ENCODE peak calls at places on chromosome 21, in seven cellular contexts. N is neuronal stem cell, A is IMR-90, S is mesendoderm, Z is H1, W is mesenchymal stem cell, G is trophoblast cell. E is an unnamed sample.

GRCh38 chr21:36813071-36813470 is 114.2 kb downstream of the SIM2 start:
- DNase-seq in N (no peak), A (no peak), S (no peak), Z (no peak), W (no peak), G (peak; percentile 92), E (no peak)

GRCh38 chr21:41228006-41228370 is 60.0 kb downstream of the BACE2 start:
- DNase-seq in N (no peak), A (peak; percentile 53), S (no peak), Z (no peak), W (no peak), G (no peak), E (no peak)

GRCh38 chr21:20292280-20292679 is 705.9 kb upstream of the NCAM2 start:
- DNase-seq in N (no peak), A (no peak), S (no peak), Z (no peak), W (no peak), G (no peak), E (no peak)

GRCh38 chr21:25506268-25506667 is 101.0 kb downstream of the MRPL39 start:
- DNase-seq in N (no peak), A (no peak), S (no peak), Z (no peak), W (no peak), G (no peak), E (no peak)

GRCh38 chr21:26800455-26801454 is 44.5 kb downstream of the ADAMTS1 start:
- DNase-seq in N (no peak), A (peak; percentile 42), S (no peak), Z (no peak), W (peak; percentile 90), G (peak; percentile 87), E (no peak)

GRCh38 chr21:23016617-23017016 is 2018.4 kb downstream of the NCAM2 start:
- DNase-seq in N (no peak), A (no peak), S (peak; percentile 75), Z (no peak), W (no peak), G (no peak), E (peak; percentile 45)

GRCh38 chr21:21003701-21004100 is 5.5 kb downstream of the NCAM2 start:
- DNase-seq in N (no peak), A (peak; percentile 37), S (peak; percentile 75), Z (no peak), W (peak; percentile 40), G (peak; percentile 75), E (peak; percentile 34)

GRCh38 chr21:17848228-17848627 is 29.1 kb upstream of the C21orf91 start:
- DNase-seq in N (no peak), A (peak; percentile 97), S (no peak), Z (no peak), W (peak; percentile 94), G (no peak), E (no peak)

GRCh38 chr21:43274946-43275310 is 106.1 kb downstream of the CRYAA start:
- DNase-seq in N (no peak), A (no peak), S (no peak), Z (no peak), W (no peak), G (no peak), E (no peak)

GRCh38 chr21:46667735-46668380 is 32.4 kb downstream of the PRMT2 start:
- DNase-seq in N (peak; percentile 35), A (peak; percentile 17), S (peak; percentile 75), Z (peak; percentile 73), W (peak; percentile 62), G (peak; percentile 12), E (peak; percentile 74)

GRCh38 chr21:37087188-37087587 is 14.1 kb downstream of the TTC3 start:
- DNase-seq in N (no peak), A (peak; percentile 82), S (peak; percentile 8), Z (no peak), W (peak; percentile 72), G (peak; percentile 38), E (no peak)

GRCh38 chr21:10463156-10463555 is 58.2 kb upstream of the TPTE start:
- DNase-seq in N (no peak), A (no peak), S (no peak), Z (no peak), W (no peak), G (no peak), E (no peak)

GRCh38 chr21:37503848-37504467 is 137.4 kb downstream of the DYRK1A start:
- DNase-seq in N (no peak), A (peak; percentile 87), S (peak; percentile 25), Z (no peak), W (peak; percentile 85), G (peak; percentile 65), E (no peak)

GRCh38 chr21:46622226-46622625 is 13.2 kb upstream of the PRMT2 start:
- DNase-seq in N (peak; percentile 72), A (no peak), S (peak; percentile 62), Z (no peak), W (no peak), G (no peak), E (no peak)

GRCh38 chr21:36698160-36699025 is 522 bp upstream of the SIM2 start:
- DNase-seq in N (peak; percentile 40), A (peak; percentile 15), S (peak; percentile 53), Z (peak; percentile 81), W (no peak), G (peak; percentile 21), E (peak; percentile 70)

GRCh38 chr21:37642493-37642892 is 273.8 kb downstream of the KCNJ6 start:
- DNase-seq in N (no peak), A (no peak), S (peak; percentile 84), Z (no peak), W (no peak), G (peak; percentile 54), E (peak; percentile 60)

GRCh38 chr21:35254752-35255138 is 205.6 kb upstream of the RUNX1 start:
- DNase-seq in N (no peak), A (no peak), S (no peak), Z (no peak), W (no peak), G (no peak), E (no peak)

GRCh38 chr21:35585155-35585554 is 475.2 kb downstream of the SETD4 start:
- DNase-seq in N (no peak), A (peak; percentile 37), S (no peak), Z (no peak), W (no peak), G (no peak), E (no peak)

GRCh38 chr21:26845066-26845749 is at the start of gene ADAMTS1:
- DNase-seq in N (peak; percentile 88), A (peak; percentile 92), S (peak; percentile 97), Z (peak; percentile 91), W (peak; percentile 95), G (peak; percentile 92), E (peak; percentile 91)

GRCh38 chr21:41016472-41016871 is 151.5 kb upstream of the BACE2 start:
- DNase-seq in N (no peak), A (no peak), S (no peak), Z (no peak), W (no peak), G (no peak), E (no peak)

GRCh38 chr21:43311303-43311817 is 115.6 kb downstream of the SIK1 start:
- DNase-seq in N (no peak), A (no peak), S (no peak), Z (no peak), W (no peak), G (no peak), E (no peak)

GRCh38 chr21:26769613-26770188 is 75.5 kb downstream of the ADAMTS1 start:
- DNase-seq in N (no peak), A (peak; percentile 73), S (peak; percentile 33), Z (no peak), W (peak; percentile 62), G (peak; percentile 67), E (no peak)

GRCh38 chr21:15539376-15539775 is 190.4 kb upstream of the USP25 start:
- DNase-seq in N (no peak), A (no peak), S (no peak), Z (no peak), W (no peak), G (no peak), E (no peak)
- H3K4ac ChIP-seq in N (no peak overlapping the region), A (no peak overlapping the region), S (no peak overlapping the region), Z (no peak overlapping the region), W (no peak overlapping the region), G (no peak overlapping the region), E (no peak overlapping the region)

GRCh38 chr21:44394733-44395132 is 41.3 kb downstream of the TRPM2 start:
- DNase-seq in N (no peak), A (no peak), S (no peak), Z (no peak), W (no peak), G (no peak), E (no peak)
- H4K8ac ChIP-seq in N (no peak overlapping the region), A (no peak overlapping the region), S (no peak overlapping the region), Z (no peak overlapping the region), W (no peak overlapping the region), G (no peak overlapping the region), E (no peak overlapping the region)

GRCh38 chr21:45253633-45254556 is 33.8 kb downstream of the POFUT2 start:
- DNase-seq in N (no peak), A (no peak), S (no peak), Z (peak; percentile 36), W (no peak), G (no peak), E (no peak)

GRCh38 chr21:45250914-45251634 is 36.6 kb downstream of the POFUT2 start:
- DNase-seq in N (no peak), A (no peak), S (no peak), Z (no peak), W (no peak), G (no peak), E (no peak)

GRCh38 chr21:45251635-45252447 is 35.9 kb downstream of the POFUT2 start:
- DNase-seq in N (no peak), A (no peak), S (no peak), Z (no peak), W (no peak), G (no peak), E (peak; percentile 20)

GRCh38 chr21:45253180-45253579 is 34.5 kb downstream of the POFUT2 start:
- DNase-seq in N (no peak), A (peak; percentile 39), S (peak; percentile 25), Z (peak; percentile 43), W (peak; percentile 57), G (no peak), E (peak; percentile 21)

DNA sequence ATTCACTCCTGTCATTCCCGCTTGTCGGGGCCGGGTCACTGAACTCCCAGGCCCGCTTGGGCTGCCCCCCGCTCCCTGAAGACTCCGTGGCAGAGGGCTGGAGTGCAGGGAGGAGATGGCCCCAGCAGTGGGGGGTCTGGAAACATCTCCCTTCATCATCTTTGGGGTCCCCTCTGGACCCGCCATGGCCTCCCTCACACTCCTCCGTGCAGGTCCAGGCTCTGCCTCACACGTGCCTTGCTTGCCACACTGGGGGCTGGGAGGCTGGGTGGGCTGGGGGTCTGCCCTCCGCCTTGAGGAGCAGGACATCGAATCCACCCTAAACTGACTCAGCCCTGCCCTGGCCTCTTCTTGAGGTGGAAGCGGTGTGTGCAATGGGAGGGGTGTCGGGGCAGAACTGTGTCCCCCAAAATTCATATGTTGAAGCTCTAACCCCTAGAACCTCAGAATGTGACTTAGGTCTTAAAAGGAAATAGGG is 35.2 kb downstream of the POFUT2 start:
- DNase-seq in N (no peak), A (no peak), S (no peak), Z (no peak), W (no peak), G (no peak), E (peak; percentile 16)
- H2AK5ac ChIP-seq in N (peak overlapping the region; percentile 42), A (no peak overlapping the region), S (no peak overlapping the region), Z (no peak overlapping the region), W (no peak overlapping the region), G (no peak overlapping the region), E (no peak overlapping the region)

DNA sequence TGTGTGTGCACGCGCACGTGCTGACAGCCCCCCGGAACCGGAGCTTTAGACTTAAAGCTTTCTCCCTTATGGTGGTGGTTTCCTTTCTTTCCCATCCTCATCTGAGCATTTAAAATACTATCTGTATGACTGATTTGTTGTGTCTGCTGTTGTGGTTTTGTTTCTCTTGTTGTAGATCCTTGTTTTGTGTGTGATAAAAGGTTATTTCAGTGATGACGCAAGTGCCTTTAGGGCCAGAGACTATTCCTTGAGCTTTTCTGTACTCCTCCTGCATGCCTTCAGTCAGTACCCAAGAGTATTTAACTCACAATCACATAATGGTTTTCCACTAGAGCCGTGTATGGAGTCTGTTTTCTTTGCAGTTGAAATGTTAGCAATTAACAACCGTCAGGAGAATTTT is 45.4 kb downstream of the LCA5L start:
- DNase-seq in N (no peak), A (no peak), S (no peak), Z (no peak), W (no peak), G (no peak), E (no peak)
- H3K4ac ChIP-seq in N (no peak overlapping the region), A (no peak overlapping the region), S (no peak overlapping the region), Z (no peak overlapping the region), W (no peak overlapping the region), G (no peak overlapping the region), E (no peak overlapping the region)

E was measured in H9.